ENCODE peak calls at places on chromosome 11, in seven cellular contexts. M is NCI-H1417; T is NCI-H1436; P is LHCN-M2; L is iPS-NIHi11; B is stimulated activated CD4-positive, alpha-beta T cell treated with anti-CD3 and anti-CD28 coated beads, Interleukin-4, amount 100 ng/mL, for 1 hour; U is NCI-H774. O is an unnamed sample.

GRCh38 chr11:19820100-19820499 is 107.5 kb downstream of the NAV2 start:
- DNase-seq in M (peak), T (no peak), P (peak), L (no peak), B (no peak), U (no peak), O (peak)

GRCh38 chr11:33317662-33318061 is 60.5 kb downstream of the HIPK3 start:
- DNase-seq in M (no peak), T (no peak), P (peak), L (no peak), B (no peak), U (no peak), O (no peak)

GRCh38 chr11:70493089-70493474 is 94.8 kb downstream of the CTTN start:
- DNase-seq in M (no peak), T (no peak), P (no peak), L (no peak), B (no peak), U (no peak), O (no peak)

GRCh38 chr11:71999360-71999759 is 651 bp downstream of the IL18BP start:
- DNase-seq in M (no peak), T (no peak), P (peak), L (no peak), B (no peak), U (no peak), O (peak)

GRCh38 chr11:47204633-47204989 is 10.2 kb upstream of the DDB2 start:
- DNase-seq in M (no peak), T (no peak), P (peak), L (peak), B (no peak), U (no peak), O (no peak)

GRCh38 chr11:122853971-122854446 is 15.7 kb downstream of the CRTAM start:
- DNase-seq in M (peak), T (peak), P (peak), L (peak), B (no peak), U (peak), O (peak)

GRCh38 chr11:44564653-44565007 is 833 bp upstream of the CD82 start:
- DNase-seq in M (peak), T (peak), P (peak), L (no peak), B (no peak), U (peak), O (peak)

GRCh38 chr11:73995247-73995646 is 12.6 kb upstream of the UCP2 start:
- DNase-seq in M (no peak), T (no peak), P (no peak), L (no peak), B (no peak), U (peak), O (no peak)